ENCODE peak calls at places on chromosome 5, in ten cellular contexts. X, J, H, Q, K, F, Y, T, C and N are unnamed samples.

GRCh38 chr5:167699434-167699833 is 592.0 kb upstream of the WWC1 start:
- DNase-seq in J (no peak), X (no peak), F (no peak), C (peak; percentile 97), Q (no peak), K (no peak), H (peak; percentile 100), Y (peak; percentile 99), T (no peak), N (no peak)

GRCh38 chr5:68225188-68225910 is 9.8 kb downstream of the PIK3R1 start:
- DNase-seq in C (peak; percentile 28), X (peak; percentile 87), H (no peak), K (no peak), T (no peak), Q (peak; percentile 69), Y (peak; percentile 87), F (no peak), J (no peak), N (no peak)

GRCh38 chr5:112649882-112650281 is 87.8 kb upstream of the APC start:
- DNase-seq in X (peak; percentile 98), Y (peak; percentile 93), F (no peak), K (no peak), T (no peak), H (no peak), J (no peak), C (peak; percentile 5), Q (no peak), N (no peak)

GRCh38 chr5:118126159-118126558 is 862.2 kb downstream of the DTWD2 start:
- DNase-seq in Y (peak; percentile 1), H (no peak), K (no peak), X (no peak), Q (no peak), F (no peak), J (no peak), C (no peak), T (no peak), N (no peak)

GRCh38 chr5:114296191-114296590 is 65.7 kb upstream of the KCNN2 start:
- DNase-seq in F (no peak), Q (no peak), K (no peak), H (no peak), C (no peak), T (no peak), J (no peak), Y (no peak), X (no peak), N (no peak)

GRCh38 chr5:13976867-13977479 is 32.5 kb upstream of the DNAH5 start:
- DNase-seq in Q (no peak), K (no peak), H (peak; percentile 68), X (peak; percentile 12), J (no peak), F (peak; percentile 13), Y (peak; percentile 53), C (peak; percentile 49), T (no peak), N (no peak)

GRCh38 chr5:15500326-15500958 is 462 bp downstream of the FBXL7 start:
- DNase-seq in C (peak; percentile 32), F (no peak), H (peak; percentile 54), Q (peak; percentile 26), J (no peak), X (no peak), Y (peak; percentile 13), T (no peak), K (no peak), N (no peak)

GRCh38 chr5:82298668-82299067 is 20.5 kb upstream of the RPS23 start:
- DNase-seq in X (no peak), H (no peak), Y (no peak), J (no peak), K (no peak), C (no peak), T (no peak), Q (no peak), F (no peak), N (no peak)

GRCh38 chr5:16983022-16983639 is 47.0 kb upstream of the MYO10 start:
- DNase-seq in F (no peak), Q (no peak), J (no peak), X (peak; percentile 91), H (no peak), T (no peak), C (no peak), K (no peak), Y (no peak), N (no peak)

GRCh38 chr5:140868721-140869554 is at the start of gene PCDHA11:
- DNase-seq in H (peak; percentile 84), Y (no peak), Q (no peak), C (peak; percentile 55), T (no peak), F (no peak), K (no peak), J (no peak), X (no peak), N (no peak)

GRCh38 chr5:9512452-9512851 is 33.4 kb downstream of the SEMA5A start:
- DNase-seq in K (no peak), J (no peak), T (no peak), F (no peak), Q (no peak), X (no peak), H (no peak), Y (no peak), C (no peak), N (no peak)

GRCh38 chr5:122870219-122870856 is 24.9 kb downstream of the SNX24 start:
- DNase-seq in X (no peak), H (no peak), T (no peak), C (no peak), Y (no peak), K (no peak), Q (no peak), J (no peak), F (no peak), N (no peak)

GRCh38 chr5:144421411-144421810 is 250.7 kb downstream of the KCTD16 start:
- DNase-seq in K (no peak), T (no peak), Q (no peak), X (no peak), J (no peak), F (no peak), H (peak; percentile 76), Y (peak; percentile 36), C (no peak), N (no peak)

GRCh38 chr5:132407970-132408369 is 38.5 kb downstream of the SLC22A5 start:
- DNase-seq in F (no peak), K (peak; percentile 74), Q (no peak), X (no peak), H (no peak), Y (no peak), C (no peak), T (no peak), J (no peak), N (no peak)
- H3K27ac ChIP-seq in F (no peak overlapping the region), K (peak overlapping the region; percentile 96), Q (peak overlapping the region; percentile 100), X (peak overlapping the region; percentile 39), H (no peak overlapping the region), Y (no peak overlapping the region), C (no peak overlapping the region), T (peak overlapping the region; percentile 99), J (no peak overlapping the region), N (peak overlapping the region; percentile 98)

DNA sequence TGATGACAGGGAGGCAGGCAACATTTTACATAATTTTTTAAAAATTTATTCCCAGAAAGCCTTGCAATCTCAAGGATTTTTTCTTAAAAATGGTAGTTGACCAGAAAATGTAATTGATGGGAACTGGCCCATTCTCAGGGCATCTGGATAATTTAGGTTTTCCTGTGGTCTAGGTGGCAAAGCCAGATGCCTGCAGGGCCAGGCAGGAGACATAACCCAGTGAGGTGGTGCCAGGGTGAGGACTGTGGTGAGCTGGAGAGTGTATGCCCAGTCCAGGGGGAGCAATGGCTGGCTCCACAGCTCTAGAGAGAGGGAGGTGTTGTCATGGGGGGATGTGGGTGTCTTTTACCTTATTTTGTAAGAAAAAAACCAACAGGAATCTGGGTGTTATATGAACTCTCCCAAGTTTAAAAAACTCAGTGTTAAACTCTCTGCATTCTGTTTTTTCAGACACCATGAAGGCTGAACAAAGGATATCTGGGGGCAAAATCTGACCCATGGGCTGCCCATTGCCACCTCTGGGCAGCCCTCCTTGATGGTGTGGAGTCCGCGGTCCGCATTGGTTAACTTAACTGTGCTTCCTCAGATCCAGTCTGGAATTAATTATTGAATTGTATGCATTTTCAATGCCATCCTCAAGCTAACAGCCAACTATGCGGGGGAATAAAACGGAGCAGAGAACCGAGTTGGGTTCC is 43.9 kb downstream of the BOD1 start:
- DNase-seq in K (no peak), T (no peak), Q (no peak), J (no peak), X (no peak), C (no peak), Y (no peak), H (no peak), F (no peak), N (no peak)
- H3K27ac ChIP-seq in K (no peak overlapping the region), T (no peak overlapping the region), Q (no peak overlapping the region), J (no peak overlapping the region), X (no peak overlapping the region), C (peak overlapping the region; percentile 62), Y (no peak overlapping the region), H (no peak overlapping the region), F (no peak overlapping the region), N (no peak overlapping the region)

GRCh38 chr5:160133071-160133917 is 14.0 kb upstream of the PWWP2A start:
- DNase-seq in X (peak; percentile 17), T (no peak), J (no peak), F (no peak), H (peak; percentile 76), C (no peak), Y (no peak), K (no peak), Q (peak; percentile 35), N (no peak)
- H3K27ac ChIP-seq in X (no peak overlapping the region), T (no peak overlapping the region), J (no peak overlapping the region), F (no peak overlapping the region), H (no peak overlapping the region), C (no peak overlapping the region), Y (no peak overlapping the region), K (peak overlapping the region; percentile 11), Q (no peak overlapping the region), N (no peak overlapping the region)

GRCh38 chr5:170252109-170252508 is 19.3 kb downstream of the C5orf58 start:
- DNase-seq in J (no peak), Y (no peak), F (no peak), Q (no peak), T (no peak), X (no peak), K (peak; percentile 50), H (no peak), C (no peak), N (no peak)

GRCh38 chr5:170249360-170249759 is 16.6 kb downstream of the C5orf58 start:
- DNase-seq in C (no peak), H (no peak), F (no peak), Y (no peak), X (no peak), J (no peak), T (no peak), K (peak; percentile 74), Q (no peak), N (no peak)

GRCh38 chr5:170250810-170251317 is 18.1 kb downstream of the C5orf58 start:
- DNase-seq in Y (no peak), X (no peak), Q (no peak), H (no peak), J (no peak), K (no peak), T (no peak), F (no peak), C (no peak), N (no peak)

GRCh38 chr5:170252710-170253350 is 20.0 kb downstream of the C5orf58 start:
- DNase-seq in H (no peak), J (no peak), F (no peak), K (peak; percentile 31), C (no peak), X (no peak), Y (no peak), T (no peak), Q (no peak), N (no peak)

GRCh38 chr5:170251462-170251861 is 18.7 kb downstream of the C5orf58 start:
- DNase-seq in F (no peak), K (peak; percentile 7), H (no peak), J (no peak), X (no peak), Q (no peak), C (no peak), T (no peak), Y (peak; percentile 58), N (no peak)
- H3K27ac ChIP-seq in F (no peak overlapping the region), K (no peak overlapping the region), H (no peak overlapping the region), J (no peak overlapping the region), X (no peak overlapping the region), Q (no peak overlapping the region), C (no peak overlapping the region), T (no peak overlapping the region), Y (no peak overlapping the region), N (no peak overlapping the region)